ENCODE peak calls at places on chromosome 22, in four cellular contexts. One of them, this sample, is unnamed.

GRCh38 chr22:47839586-47840245 is 1077.3 kb downstream of the TBC1D22A start:
- DNase-seq in HCT116: no peak
- DNase-seq in pancreas: no peak
- DNase-seq in right lobe of liver: no peak
- DNase-seq in this sample: no peak

GRCh38 chr22:24433001-24433867 is 5.8 kb downstream of the ADORA2A start:
- DNase-seq in HCT116: no peak
- DNase-seq in pancreas: no peak
- DNase-seq in right lobe of liver: peak; percentile 19
- DNase-seq in this sample: no peak

GRCh38 chr22:20291249-20291586 is 23.1 kb upstream of the RTN4R start:
- DNase-seq in HCT116: no peak
- DNase-seq in right lobe of liver: no peak
- DNase-seq in pancreas: no peak
- DNase-seq in this sample: no peak

GRCh38 chr22:43707650-43708049 is 104.5 kb downstream of the EFCAB6 start:
- DNase-seq in HCT116: peak; percentile 1
- DNase-seq in right lobe of liver: no peak
- DNase-seq in pancreas: no peak
- DNase-seq in this sample: peak; percentile 5

GRCh38 chr22:31898911-31899310 is 45.4 kb upstream of the YWHAH start:
- DNase-seq in right lobe of liver: no peak
- DNase-seq in pancreas: no peak
- DNase-seq in HCT116: no peak
- DNase-seq in this sample: no peak

GRCh38 chr22:19965771-19966709 is 24.4 kb upstream of the TXNRD2 start:
- DNase-seq in pancreas: no peak
- DNase-seq in right lobe of liver: no peak
- DNase-seq in HCT116: no peak
- DNase-seq in this sample: no peak

GRCh38 chr22:28142361-28142801 is 223.3 kb upstream of the PITPNB start:
- DNase-seq in HCT116: no peak
- DNase-seq in pancreas: no peak
- DNase-seq in right lobe of liver: no peak
- DNase-seq in this sample: peak; percentile 92

GRCh38 chr22:46360097-46360496 is 24.6 kb downstream of the TRMU start:
- DNase-seq in right lobe of liver: no peak
- DNase-seq in HCT116: no peak
- DNase-seq in pancreas: no peak
- DNase-seq in this sample: no peak

GRCh38 chr22:46376096-46376495 is 40.6 kb downstream of the TRMU start:
- DNase-seq in HCT116: no peak
- DNase-seq in pancreas: no peak
- DNase-seq in right lobe of liver: no peak
- DNase-seq in this sample: no peak

GRCh38 chr22:43789452-43789851 is 22.7 kb downstream of the EFCAB6 start:
- DNase-seq in right lobe of liver: no peak
- DNase-seq in HCT116: no peak
- DNase-seq in pancreas: peak; percentile 35
- DNase-seq in this sample: peak; percentile 51

GRCh38 chr22:45357492-45357891 is 47.8 kb downstream of the FAM118A start:
- DNase-seq in pancreas: no peak
- DNase-seq in right lobe of liver: no peak
- DNase-seq in HCT116: no peak
- DNase-seq in this sample: no peak

GRCh38 chr22:37663521-37664140 is 5.1 kb downstream of the PDXP start:
- DNase-seq in right lobe of liver: no peak
- DNase-seq in pancreas: no peak
- DNase-seq in HCT116: no peak
- DNase-seq in this sample: no peak

GRCh38 chr22:29268511-29269229 is 602 bp downstream of the EWSR1 start:
- DNase-seq in right lobe of liver: peak; percentile 70
- DNase-seq in pancreas: peak; percentile 62
- DNase-seq in HCT116: peak; percentile 1
- DNase-seq in this sample: peak; percentile 71

GRCh38 chr22:20783844-20784723 is 10.2 kb downstream of the SERPIND1 start:
- DNase-seq in pancreas: no peak
- DNase-seq in right lobe of liver: no peak
- DNase-seq in HCT116: peak; percentile 34
- DNase-seq in this sample: no peak

GRCh38 chr22:47608421-47608820 is 846.0 kb downstream of the TBC1D22A start:
- DNase-seq in pancreas: no peak
- DNase-seq in HCT116: no peak
- DNase-seq in right lobe of liver: no peak
- DNase-seq in this sample: no peak

GRCh38 chr22:30317778-30318177 is 9.0 kb downstream of the TBC1D10A start:
- DNase-seq in pancreas: no peak
- DNase-seq in HCT116: no peak
- DNase-seq in right lobe of liver: no peak
- DNase-seq in this sample: no peak

GRCh38 chr22:36898690-36899089 is 14.7 kb upstream of the CSF2RB start:
- DNase-seq in right lobe of liver: no peak
- DNase-seq in pancreas: no peak
- DNase-seq in HCT116: no peak
- DNase-seq in this sample: no peak

GRCh38 chr22:33018232-33018864 is 39.8 kb downstream of the SYN3 start:
- DNase-seq in HCT116: peak; percentile 18
- DNase-seq in right lobe of liver: peak; percentile 57
- DNase-seq in pancreas: peak; percentile 23
- DNase-seq in this sample: peak; percentile 66

GRCh38 chr22:37562049-37562784 is 1.9 kb downstream of the CDC42EP1 start:
- DNase-seq in pancreas: no peak
- DNase-seq in right lobe of liver: no peak
- DNase-seq in HCT116: no peak
- DNase-seq in this sample: no peak

GRCh38 chr22:46665751-46666280 is 45.6 kb downstream of the GRAMD4 start:
- DNase-seq in right lobe of liver: peak; percentile 12
- DNase-seq in pancreas: no peak
- DNase-seq in HCT116: no peak
- DNase-seq in this sample: no peak

GRCh38 chr22:18104566-18104965 is 6.0 kb upstream of the TUBA8 start:
- DNase-seq in HCT116: no peak
- DNase-seq in pancreas: no peak
- DNase-seq in right lobe of liver: no peak
- DNase-seq in this sample: no peak

GRCh38 chr22:46897246-46897623 is 134.8 kb downstream of the TBC1D22A start:
- DNase-seq in HCT116: no peak
- DNase-seq in right lobe of liver: no peak
- DNase-seq in pancreas: no peak
- DNase-seq in this sample: no peak

GRCh38 chr22:35641494-35642120 is 6.6 kb upstream of the APOL6 start:
- DNase-seq in pancreas: no peak
- DNase-seq in right lobe of liver: no peak
- DNase-seq in HCT116: no peak
- DNase-seq in this sample: peak; percentile 27

GRCh38 chr22:35634981-35635540 is 13.2 kb upstream of the APOL6 start:
- DNase-seq in HCT116: no peak
- DNase-seq in pancreas: no peak
- DNase-seq in right lobe of liver: no peak
- DNase-seq in this sample: no peak

GRCh38 chr22:35638408-35638807 is 9.8 kb upstream of the APOL6 start:
- DNase-seq in pancreas: no peak
- DNase-seq in HCT116: no peak
- DNase-seq in right lobe of liver: peak; percentile 55
- DNase-seq in this sample: peak; percentile 62

GRCh38 chr22:35637254-35637653 is 11.0 kb upstream of the APOL6 start:
- DNase-seq in pancreas: no peak
- DNase-seq in right lobe of liver: no peak
- DNase-seq in HCT116: no peak
- DNase-seq in this sample: no peak

DNA sequence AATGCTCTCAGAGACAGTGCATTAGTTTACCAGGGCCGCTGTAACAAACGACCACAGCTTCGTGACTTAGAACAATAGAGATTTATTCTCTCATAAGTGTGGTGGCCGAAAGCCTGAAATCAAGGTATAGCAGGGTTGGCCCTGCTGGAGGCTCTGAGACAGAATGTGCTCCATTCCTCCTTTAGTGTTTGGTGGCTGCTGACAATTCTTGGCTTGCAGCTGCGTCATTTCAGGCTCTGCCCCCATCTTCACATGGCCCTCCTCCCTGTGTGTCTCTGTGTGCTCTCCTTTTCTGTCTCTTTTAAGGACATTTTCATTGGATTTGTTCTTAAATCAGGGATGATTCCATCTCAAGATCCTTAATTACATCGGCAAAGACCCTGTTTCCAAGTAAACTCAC is 10.3 kb upstream of the APOL6 start:
- DNase-seq in right lobe of liver: no peak
- DNase-seq in pancreas: no peak
- DNase-seq in HCT116: no peak
- DNase-seq in this sample: peak; percentile 18
- H3K27me3 ChIP-seq in right lobe of liver: no peaks in the 10 kb centered on the region
- H3K27me3 ChIP-seq in pancreas: no peaks in the 10 kb centered on the region
- H3K27me3 ChIP-seq in HCT116: no peaks in the 10 kb centered on the region
- H3K27me3 ChIP-seq in this sample: no peaks in the 10 kb centered on the region

DNA sequence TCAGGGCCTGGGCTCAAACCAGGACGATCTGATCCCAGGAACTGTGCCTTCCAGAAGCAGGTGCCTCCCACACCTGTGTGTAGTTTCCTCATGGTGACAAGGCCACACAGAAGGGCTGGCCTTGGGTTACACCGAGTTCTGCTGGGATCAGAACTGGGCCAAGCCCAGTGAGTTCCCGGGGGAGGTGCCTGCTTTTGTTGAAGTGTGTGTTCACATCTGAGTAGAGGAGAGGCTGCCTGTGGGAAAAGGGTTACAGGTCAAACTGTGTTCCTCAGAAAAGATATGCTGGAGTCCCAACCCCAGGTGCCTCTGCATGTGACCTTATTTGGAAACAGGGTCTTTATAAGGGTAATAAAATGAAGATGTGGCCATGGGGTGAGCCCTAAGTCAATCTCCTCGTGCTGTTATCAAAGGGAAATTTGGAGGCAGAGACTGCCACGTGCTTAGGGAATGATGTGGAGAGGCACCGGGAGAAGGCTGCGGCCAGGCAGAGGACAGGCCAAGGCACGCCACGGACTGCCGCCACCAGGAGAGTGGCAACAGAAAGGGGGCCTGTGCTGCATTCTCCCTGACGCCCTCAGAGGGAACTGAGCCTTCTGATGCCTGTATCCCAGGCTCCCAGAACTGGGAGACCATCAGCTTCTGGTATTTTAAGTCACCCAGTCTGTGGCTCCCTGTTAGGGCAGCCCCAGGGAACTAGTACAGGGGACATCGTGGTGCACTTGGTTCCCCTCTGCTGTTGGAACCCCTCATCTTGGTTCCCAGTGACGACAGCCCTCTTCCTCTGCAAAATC is 158.8 kb downstream of the CACNA1I start:
- DNase-seq in pancreas: no peak
- DNase-seq in right lobe of liver: no peak
- DNase-seq in HCT116: no peak
- DNase-seq in this sample: no peak
- H3K27me3 ChIP-seq in pancreas: no peaks in the 10 kb centered on the region
- H3K27me3 ChIP-seq in right lobe of liver: no peaks in the 10 kb centered on the region
- H3K27me3 ChIP-seq in HCT116: no peaks in the 10 kb centered on the region
- H3K27me3 ChIP-seq in this sample: peaks cover 23% of the 10 kb centered on the region

GRCh38 chr22:48881326-48881980 is 946.2 kb downstream of the BRD1 start:
- DNase-seq in right lobe of liver: no peak
- DNase-seq in HCT116: no peak
- DNase-seq in pancreas: no peak
- DNase-seq in this sample: no peak

GRCh38 chr22:48880749-48881148 is 946.9 kb downstream of the BRD1 start:
- DNase-seq in pancreas: no peak
- DNase-seq in right lobe of liver: no peak
- DNase-seq in HCT116: no peak
- DNase-seq in this sample: no peak

GRCh38 chr22:48884292-48884691 is 943.4 kb downstream of the BRD1 start:
- DNase-seq in right lobe of liver: no peak
- DNase-seq in pancreas: peak; percentile 4
- DNase-seq in HCT116: no peak
- DNase-seq in this sample: no peak

GRCh38 chr22:48883211-48883960 is 944.3 kb downstream of the BRD1 start:
- DNase-seq in HCT116: no peak
- DNase-seq in right lobe of liver: no peak
- DNase-seq in pancreas: no peak
- DNase-seq in this sample: no peak

GRCh38 chr22:48882636-48883200 is 945.0 kb downstream of the BRD1 start:
- DNase-seq in pancreas: no peak
- DNase-seq in HCT116: no peak
- DNase-seq in right lobe of liver: no peak
- DNase-seq in this sample: no peak
- H3K27me3 ChIP-seq in pancreas: no peaks in the 10 kb centered on the region
- H3K27me3 ChIP-seq in HCT116: peaks cover 2% of the 10 kb centered on the region
- H3K27me3 ChIP-seq in right lobe of liver: no peaks in the 10 kb centered on the region
- H3K27me3 ChIP-seq in this sample: no peaks in the 10 kb centered on the region

DNA sequence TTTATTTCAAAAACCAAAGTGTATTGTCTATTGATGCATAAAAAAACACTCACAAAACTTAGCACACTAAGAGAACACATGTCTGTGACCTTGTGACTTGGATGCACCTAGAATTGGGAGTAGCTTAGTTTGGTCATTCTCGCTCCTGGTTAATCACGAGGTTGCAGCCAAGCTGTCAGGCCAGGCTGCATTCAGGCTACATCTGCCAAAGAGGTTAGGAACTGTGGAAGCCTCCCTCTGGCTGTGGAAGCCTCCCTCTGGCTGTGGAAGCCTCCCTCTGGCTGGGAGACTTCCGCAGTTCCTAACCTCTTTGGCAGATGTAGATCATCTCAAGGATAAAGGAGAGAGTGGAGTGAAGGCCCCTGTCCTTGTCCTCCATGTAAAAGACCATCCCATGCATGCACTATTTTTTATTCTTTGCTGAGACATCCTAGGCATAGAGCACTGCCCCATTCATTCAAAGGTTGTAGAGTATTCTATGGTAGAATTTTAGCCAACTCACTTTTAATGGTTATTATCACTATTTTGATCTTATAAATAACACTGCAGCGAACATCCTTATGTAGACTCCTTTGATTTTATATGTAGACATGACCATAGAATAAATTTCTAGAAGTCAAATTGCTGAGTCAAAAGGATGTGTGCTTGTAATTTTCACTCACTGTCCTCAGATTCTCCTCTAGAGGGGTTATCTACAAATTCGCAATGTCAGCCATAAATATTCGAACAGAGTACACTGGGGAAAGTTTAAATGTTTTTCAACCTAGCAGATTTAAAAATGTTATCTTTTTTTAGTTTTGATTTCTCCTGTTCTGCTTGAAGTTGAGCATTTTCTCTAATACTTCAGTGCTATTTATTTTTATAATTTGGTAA is 63.0 kb upstream of the IGLL5 start:
- DNase-seq in pancreas: no peak
- DNase-seq in right lobe of liver: no peak
- DNase-seq in HCT116: no peak
- DNase-seq in this sample: no peak
- H3K27me3 ChIP-seq in pancreas: no peaks in the 10 kb centered on the region
- H3K27me3 ChIP-seq in right lobe of liver: no peaks in the 10 kb centered on the region
- H3K27me3 ChIP-seq in HCT116: no peaks in the 10 kb centered on the region
- H3K27me3 ChIP-seq in this sample: peaks cover 7% of the 10 kb centered on the region

DNA sequence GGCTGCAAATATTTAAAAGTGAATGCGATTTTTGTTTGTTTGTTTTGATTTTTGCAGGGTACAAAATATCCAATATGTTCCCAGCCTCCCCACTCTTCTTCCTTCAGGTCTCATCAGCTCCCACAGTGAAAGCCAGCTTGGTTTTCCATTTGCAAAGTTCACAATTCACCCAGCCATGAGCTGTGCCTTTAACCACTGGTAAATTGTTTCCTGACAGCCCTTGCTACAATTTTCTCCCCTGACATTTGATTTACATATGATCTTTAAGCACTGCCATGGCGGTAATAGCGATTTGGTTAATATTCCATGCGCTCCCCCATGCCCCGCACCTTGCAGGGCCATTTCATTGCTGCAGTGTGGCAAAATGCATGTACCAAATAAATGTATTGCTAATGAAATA is 385.9 kb downstream of the MIAT start:
- DNase-seq in pancreas: no peak
- DNase-seq in right lobe of liver: no peak
- DNase-seq in HCT116: no peak
- DNase-seq in this sample: no peak
- H3K27me3 ChIP-seq in pancreas: no peaks in the 10 kb centered on the region
- H3K27me3 ChIP-seq in right lobe of liver: no peaks in the 10 kb centered on the region
- H3K27me3 ChIP-seq in HCT116: peaks cover 48% of the 10 kb centered on the region
- H3K27me3 ChIP-seq in this sample: peaks cover 3% of the 10 kb centered on the region

This sample was measured in SJSA1.